ENCODE peak calls at places on chromosome 13, in ten cellular contexts. W is GM12891, K is ELR, N is NCI-H1048, D is GM19239, M is ACHN, Z is T-helper 9 cell, T is bronchial epithelial cell, E is RPMI7951, X is neural crest cell. Q is an unnamed sample.
A peak's percentile ranks its signal among the peaks of the same experiment; 100 is the strongest.

GRCh38 chr13:109630281-109630680 is 156.1 kb downstream of the IRS2 start:
- DNase-seq in W (no peak), K (no peak), N (no peak), D (no peak), M (no peak), Z (no peak), T (peak; percentile 89), E (no peak), X (no peak), Q (no peak)

GRCh38 chr13:47114030-47114429 is 217.2 kb upstream of the HTR2A start:
- DNase-seq in W (no peak), K (peak; percentile 92), N (no peak), D (no peak), M (peak; percentile 4), Z (no peak), T (peak; percentile 81), E (peak; percentile 67), X (no peak), Q (no peak)

GRCh38 chr13:91922969-91923592 is 524.7 kb downstream of the GPC5 start:
- DNase-seq in W (no peak), K (no peak), N (no peak), D (no peak), M (peak; percentile 22), Z (no peak), T (no peak), E (no peak), X (no peak), Q (no peak)

GRCh38 chr13:99258946-99259345 is 767 bp upstream of the GPR18 start:
- DNase-seq in W (no peak), K (no peak), N (no peak), D (peak; percentile 44), M (no peak), Z (no peak), T (no peak), E (no peak), X (no peak), Q (no peak)

GRCh38 chr13:32969516-32969941 is 46.7 kb upstream of the KL start:
- DNase-seq in W (no peak), K (peak; percentile 63), N (no peak), D (peak; percentile 36), M (peak; percentile 78), Z (no peak), T (no peak), E (no peak), X (no peak), Q (no peak)

GRCh38 chr13:45367358-45367757 is 26.4 kb upstream of the TPT1 start:
- DNase-seq in W (peak; percentile 75), K (peak; percentile 98), N (no peak), D (peak; percentile 71), M (peak; percentile 90), Z (peak; percentile 78), T (peak; percentile 99), E (peak; percentile 84), X (no peak), Q (no peak)

GRCh38 chr13:74661851-74662250 is 527.6 kb upstream of the KLF12 start:
- DNase-seq in W (no peak), K (peak; percentile 31), N (no peak), D (no peak), M (no peak), Z (no peak), T (no peak), E (peak; percentile 4), X (no peak), Q (no peak)

GRCh38 chr13:67736646-67737420 is 506.7 kb upstream of the PCDH9 start:
- DNase-seq in W (no peak), K (peak; percentile 83), N (peak; percentile 35), D (no peak), M (peak; percentile 75), Z (no peak), T (no peak), E (no peak), X (peak; percentile 44), Q (peak; percentile 24)

GRCh38 chr13:110323172-110323851 is 16.2 kb downstream of the COL4A2 start:
- DNase-seq in W (no peak), K (peak; percentile 89), N (no peak), D (no peak), M (peak; percentile 88), Z (no peak), T (no peak), E (peak; percentile 71), X (no peak), Q (no peak)

GRCh38 chr13:29654807-29655547 is 59.5 kb upstream of the SLC7A1 start:
- DNase-seq in W (no peak), K (peak; percentile 89), N (no peak), D (no peak), M (no peak), Z (no peak), T (peak; percentile 24), E (peak; percentile 91), X (no peak), Q (no peak)

GRCh38 chr13:39952244-39953233 is 297.1 kb downstream of the COG6 start:
- DNase-seq in W (no peak), K (peak; percentile 44), N (no peak), D (no peak), M (no peak), Z (no peak), T (peak; percentile 20), E (peak; percentile 17), X (no peak), Q (no peak)

GRCh38 chr13:112972867-112973576 is 4.0 kb downstream of the MCF2L start:
- DNase-seq in W (no peak), K (no peak), N (no peak), D (no peak), M (no peak), Z (no peak), T (no peak), E (no peak), X (no peak), Q (peak; percentile 19)

GRCh38 chr13:38804061-38804460 is 117.2 kb downstream of the FREM2 start:
- DNase-seq in W (no peak), K (no peak), N (no peak), D (no peak), M (peak; percentile 51), Z (no peak), T (no peak), E (no peak), X (no peak), Q (no peak)

GRCh38 chr13:49954674-49955455 is 18.7 kb upstream of the SPRYD7 start:
- DNase-seq in W (no peak), K (no peak), N (no peak), D (no peak), M (no peak), Z (no peak), T (no peak), E (no peak), X (no peak), Q (no peak)

GRCh38 chr13:33676045-33676699 is 141.8 kb upstream of the RFC3 start:
- DNase-seq in W (no peak), K (peak; percentile 26), N (no peak), D (no peak), M (no peak), Z (no peak), T (peak; percentile 18), E (peak; percentile 29), X (no peak), Q (no peak)

GRCh38 chr13:36858285-36858684 is 39.3 kb downstream of the RFXAP start:
- DNase-seq in W (no peak), K (peak; percentile 79), N (no peak), D (no peak), M (peak; percentile 68), Z (no peak), T (peak; percentile 61), E (peak; percentile 41), X (no peak), Q (peak; percentile 47)

GRCh38 chr13:70747305-70747704 is 639.1 kb upstream of the KLHL1 start:
- DNase-seq in W (no peak), K (peak; percentile 6), N (no peak), D (no peak), M (no peak), Z (no peak), T (no peak), E (no peak), X (no peak), Q (no peak)

GRCh38 chr13:96636310-96636709 is 358.0 kb downstream of the OXGR1 start:
- DNase-seq in W (no peak), K (no peak), N (no peak), D (no peak), M (no peak), Z (no peak), T (peak; percentile 40), E (no peak), X (no peak), Q (no peak)

GRCh38 chr13:59126474-59126873 is 1037.3 kb downstream of the DIAPH3 start:
- DNase-seq in W (no peak), K (no peak), N (no peak), D (no peak), M (no peak), Z (no peak), T (no peak), E (no peak), X (no peak), Q (no peak)

GRCh38 chr13:50512602-50513527 is 330.6 kb downstream of the DLEU7 start:
- DNase-seq in W (peak; percentile 32), K (peak; percentile 42), N (no peak), D (peak; percentile 48), M (no peak), Z (peak; percentile 12), T (no peak), E (peak; percentile 71), X (peak; percentile 24), Q (no peak)

GRCh38 chr13:74644239-74644638 is 510.0 kb upstream of the KLF12 start:
- DNase-seq in W (no peak), K (peak; percentile 7), N (no peak), D (no peak), M (no peak), Z (no peak), T (peak; percentile 50), E (no peak), X (no peak), Q (no peak)

GRCh38 chr13:99656843-99657506 is 155.7 kb downstream of the TM9SF2 start:
- DNase-seq in W (no peak), K (no peak), N (no peak), D (no peak), M (no peak), Z (no peak), T (no peak), E (no peak), X (no peak), Q (no peak)

GRCh38 chr13:94598281-94598680 is 2.3 kb upstream of the TGDS start:
- DNase-seq in W (no peak), K (no peak), N (no peak), D (no peak), M (no peak), Z (no peak), T (no peak), E (no peak), X (no peak), Q (no peak)

GRCh38 chr13:108155185-108156106 is 59.9 kb downstream of the LIG4 start:
- DNase-seq in W (no peak), K (peak; percentile 35), N (no peak), D (peak; percentile 9), M (peak; percentile 45), Z (peak; percentile 50), T (peak; percentile 34), E (peak; percentile 18), X (peak; percentile 65), Q (peak; percentile 39)

GRCh38 chr13:84265365-84265764 is 383.1 kb upstream of the SLITRK1 start:
- DNase-seq in W (no peak), K (no peak), N (no peak), D (no peak), M (no peak), Z (no peak), T (no peak), E (no peak), X (no peak), Q (no peak)

GRCh38 chr13:50132937-50133276 is 117.7 kb downstream of the KCNRG start:
- DNase-seq in W (no peak), K (no peak), N (no peak), D (no peak), M (no peak), Z (no peak), T (no peak), E (no peak), X (no peak), Q (no peak)

GRCh38 chr13:58620171-58620570 is 988.6 kb downstream of the PCDH17 start:
- DNase-seq in W (no peak), K (no peak), N (no peak), D (no peak), M (no peak), Z (no peak), T (no peak), E (no peak), X (no peak), Q (no peak)

GRCh38 chr13:75489502-75490263 is 7.7 kb upstream of the TBC1D4 start:
- DNase-seq in W (no peak), K (peak; percentile 77), N (no peak), D (no peak), M (no peak), Z (no peak), T (peak; percentile 77), E (peak; percentile 45), X (no peak), Q (no peak)

Q was measured in NCI-H1092.